ENCODE peak calls at places on chromosomes 3 and 15, in six cellular contexts. F, V, O, L, U and R are unnamed samples.

GRCh38 chr15:40146037-40146436 is 14.8 kb upstream of the BUB1B start:
- DNase-seq in F (peak; percentile 23), V (no peak), O (no peak), L (no peak), U (no peak), R (peak; percentile 43)

GRCh38 chr3:146390967-146391366 is 78.4 kb downstream of the PLSCR2 start:
- DNase-seq in F (peak; percentile 96), V (no peak), O (no peak), L (no peak), U (peak; percentile 80), R (peak; percentile 94)

GRCh38 chr3:14261229-14261628 is 82.6 kb downstream of the LSM3 start:
- DNase-seq in F (peak; percentile 86), V (peak; percentile 68), O (peak; percentile 75), L (peak; percentile 58), U (no peak), R (peak; percentile 47)

GRCh38 chr15:88144921-88145320 is 111.6 kb downstream of the NTRK3 start:
- DNase-seq in F (no peak), V (no peak), O (no peak), L (no peak), U (no peak), R (no peak)

GRCh38 chr3:131007782-131008181 is 18.8 kb downstream of the ASTE1 start:
- DNase-seq in F (peak; percentile 33), V (no peak), O (no peak), L (no peak), U (no peak), R (peak; percentile 13)

GRCh38 chr3:67000006-67000405 is 1.9 kb downstream of the KBTBD8 start:
- DNase-seq in F (peak; percentile 53), V (no peak), O (no peak), L (no peak), U (no peak), R (peak; percentile 88)

GRCh38 chr15:68151277-68151676 is 53.9 kb downstream of the CALML4 start:
- DNase-seq in F (no peak), V (no peak), O (no peak), L (no peak), U (no peak), R (peak; percentile 34)

GRCh38 chr15:82533801-82534200 is 6.5 kb downstream of the RPS17 start:
- DNase-seq in F (no peak), V (no peak), O (no peak), L (no peak), U (no peak), R (no peak)

GRCh38 chr15:66876731-66877545 is 174.9 kb downstream of the SMAD6 start:
- DNase-seq in F (no peak), V (no peak), O (no peak), L (no peak), U (no peak), R (no peak)

GRCh38 chr3:69322110-69322509 is 63.8 kb downstream of the FRMD4B start:
- DNase-seq in F (no peak), V (no peak), O (no peak), L (peak; percentile 92), U (no peak), R (no peak)

GRCh38 chr3:165444745-165445144 is 248.6 kb upstream of the SLITRK3 start:
- DNase-seq in F (no peak), V (no peak), O (no peak), L (no peak), U (no peak), R (no peak)

GRCh38 chr3:163573324-163573723 is 1505.0 kb downstream of the SI start:
- DNase-seq in F (no peak), V (no peak), O (no peak), L (no peak), U (no peak), R (no peak)

GRCh38 chr15:38883987-38884386 is 319.4 kb upstream of the RASGRP1 start:
- DNase-seq in F (peak; percentile 44), V (no peak), O (no peak), L (no peak), U (no peak), R (no peak)

GRCh38 chr3:62159693-62160092 is 213.7 kb downstream of the FEZF2 start:
- DNase-seq in F (peak; percentile 95), V (no peak), O (no peak), L (no peak), U (no peak), R (no peak)

GRCh38 chr15:56244811-56245576 is 1.3 kb upstream of the RFX7 start:
- DNase-seq in F (no peak), V (no peak), O (peak; percentile 38), L (no peak), U (no peak), R (no peak)

GRCh38 chr3:15300318-15301078 is 31.9 kb downstream of the SH3BP5 start:
- DNase-seq in F (peak; percentile 70), V (no peak), O (no peak), L (no peak), U (no peak), R (peak; percentile 68)